ENCODE peak calls at places on chromosomes 13 and 19, in nine cellular contexts. V is PC-3, N is Karpas-422, M is SK-N-SH, F is GM23338, S is OCI-LY7, C is MM.1S, B is PC-9, T is hepatocyte. I is an unnamed sample. For H3K9me2, the result is how much of the 10 kb centered on the place peaks cover.

GRCh38 chr13:106155411-106155810 is 380.1 kb downstream of the EFNB2 start:
- DNase-seq in M (no peak), F (no peak), S (no peak), N (no peak), T (no peak), C (no peak), V (peak), B (no peak), I (no peak)

GRCh38 chr19:20038358-20039202 is 725 bp downstream of the ZNF682 start:
- DNase-seq in T (no peak), N (peak), V (no peak), M (no peak), F (no peak), S (peak), C (no peak), B (no peak), I (no peak)

GRCh38 chr19:16338470-16339360 is 14.1 kb downstream of the KLF2 start:
- DNase-seq in F (peak), S (peak), T (no peak), B (peak), V (peak), N (no peak), M (no peak), C (no peak), I (peak)

GRCh38 chr19:7815325-7815724 is 14.7 kb upstream of the EVI5L start:
- DNase-seq in N (peak), T (no peak), M (no peak), F (no peak), V (no peak), B (no peak), C (no peak), S (no peak), I (no peak)

GRCh38 chr19:16896913-16897571 is 8.2 kb downstream of the F2RL3 start:
- DNase-seq in B (no peak), F (peak), M (peak), S (peak), V (peak), N (peak), T (peak), C (peak), I (peak)

GRCh38 chr19:55158848-55159793 is 1.6 kb upstream of the TNNI3 start:
- DNase-seq in N (peak), S (no peak), M (no peak), F (no peak), T (no peak), V (peak), C (no peak), B (peak), I (no peak)

GRCh38 chr19:48695743-48696352 is at the start of gene FUT2:
- DNase-seq in S (no peak), V (no peak), M (no peak), T (peak), N (no peak), F (peak), B (peak), C (no peak), I (no peak)

GRCh38 chr13:37878496-37878895 is 8.9 kb upstream of the TRPC4 start:
- DNase-seq in T (no peak), V (no peak), F (no peak), C (no peak), S (no peak), M (no peak), B (no peak), N (no peak), I (no peak)

GRCh38 chr13:104024416-104025170 is 958.4 kb upstream of the SLC10A2 start:
- DNase-seq in V (no peak), M (no peak), N (no peak), C (no peak), B (no peak), T (no peak), F (no peak), S (no peak), I (no peak)

GRCh38 chr13:31477961-31478360 is 261.4 kb upstream of the RXFP2 start:
- DNase-seq in B (no peak), S (no peak), T (no peak), C (no peak), N (no peak), F (no peak), M (no peak), V (no peak), I (no peak)

GRCh38 chr19:5567360-5567970 is at the start of gene TINCR:
- DNase-seq in S (no peak), V (no peak), C (no peak), B (no peak), F (peak), M (peak), T (peak), N (peak), I (no peak)

GRCh38 chr19:10744848-10745293 is 27.0 kb downstream of the DNM2 start:
- DNase-seq in M (no peak), B (no peak), C (no peak), T (no peak), F (no peak), S (no peak), V (no peak), N (no peak), I (no peak)

GRCh38 chr19:48398329-48399235 is 5.1 kb downstream of the GRIN2D start:
- DNase-seq in S (peak), T (peak), M (peak), N (peak), B (peak), V (peak), C (peak), F (peak), I (peak)

GRCh38 chr19:46009530-46010510 is 13.0 kb downstream of the PGLYRP1 start:
- DNase-seq in B (peak), T (peak), M (peak), F (peak), S (peak), V (peak), N (peak), C (peak), I (peak)

GRCh38 chr19:57771417-57771816 is 1.9 kb downstream of the ZNF586 start:
- DNase-seq in N (no peak), B (no peak), V (no peak), M (no peak), T (no peak), F (no peak), C (no peak), S (no peak), I (no peak)

GRCh38 chr13:43865892-43866291 is 13.6 kb downstream of the CCDC122 start:
- DNase-seq in F (no peak), V (peak), N (no peak), B (no peak), C (no peak), M (no peak), S (no peak), T (no peak), I (peak)

GRCh38 chr13:21069561-21070004 is 8.2 kb upstream of the LATS2 start:
- DNase-seq in M (no peak), B (no peak), V (peak), N (no peak), C (no peak), S (no peak), F (no peak), T (peak), I (no peak)

GRCh38 chr19:29680447-29680846 is 15.2 kb downstream of the PLEKHF1 start:
- DNase-seq in C (no peak), T (no peak), V (no peak), B (no peak), M (no peak), S (peak), F (no peak), N (peak), I (no peak)

GRCh38 chr19:43438291-43439162 is 23.8 kb downstream of the TEX101 start:
- DNase-seq in T (peak), V (peak), B (peak), C (no peak), S (no peak), M (peak), F (no peak), N (no peak), I (no peak)

GRCh38 chr13:52162279-52163101 is 3.1 kb upstream of the NEK3 start:
- DNase-seq in M (no peak), N (no peak), T (no peak), V (peak), F (no peak), C (no peak), S (no peak), B (no peak), I (peak)

GRCh38 chr19:34722353-34722752 is 11.7 kb upstream of the ZNF181 start:
- DNase-seq in N (no peak), V (peak), M (no peak), S (no peak), F (no peak), T (no peak), B (no peak), C (no peak), I (no peak)

GRCh38 chr19:13281567-13282291 is 131.5 kb downstream of the IER2 start:
- DNase-seq in S (no peak), M (no peak), C (no peak), N (no peak), V (no peak), B (no peak), T (no peak), F (peak), I (no peak)

GRCh38 chr19:16030964-16031871 is 45.1 kb upstream of the TPM4 start:
- DNase-seq in V (no peak), S (no peak), F (no peak), M (peak), B (no peak), N (no peak), T (no peak), C (no peak), I (no peak)

GRCh38 chr19:750640-751423 is at the start of gene MISP:
- DNase-seq in S (no peak), F (no peak), M (no peak), T (peak), B (peak), N (no peak), V (peak), C (no peak), I (no peak)

GRCh38 chr13:45297456-45298205 is 43.4 kb downstream of the TPT1 start:
- DNase-seq in B (no peak), V (no peak), M (no peak), F (no peak), N (no peak), T (no peak), C (peak), S (no peak), I (no peak)

GRCh38 chr13:30610311-30610710 is 7.4 kb upstream of the USPL1 start:
- DNase-seq in T (no peak), C (no peak), S (no peak), V (no peak), M (no peak), N (peak), B (no peak), F (no peak), I (no peak)

GRCh38 chr13:93259527-93260080 is 33.0 kb downstream of the GPC6 start:
- DNase-seq in V (no peak), M (no peak), B (no peak), C (no peak), T (no peak), F (no peak), S (no peak), N (no peak), I (no peak)

GRCh38 chr13:30924726-30925125 is 7.7 kb upstream of the TEX26 start:
- DNase-seq in S (no peak), N (no peak), T (no peak), F (no peak), B (no peak), V (no peak), C (no peak), M (no peak), I (no peak)

GRCh38 chr19:13640611-13641010 is 123.7 kb upstream of the MRI1 start:
- DNase-seq in N (no peak), S (no peak), B (no peak), V (no peak), C (no peak), M (no peak), T (no peak), F (no peak), I (no peak)

GRCh38 chr19:23698711-23699520 is 11.9 kb upstream of the ZNF675 start:
- DNase-seq in T (peak), V (peak), S (no peak), N (no peak), C (peak), M (peak), B (no peak), F (peak), I (no peak)

GRCh38 chr19:50065938-50066337 is 40.1 kb downstream of the ZNF473 start:
- DNase-seq in M (no peak), N (no peak), C (no peak), T (no peak), F (no peak), S (no peak), B (no peak), V (no peak), I (no peak)
- H3K9me2 ChIP-seq in M (under half), N (under half), C (under half), T (under half), F (under half), S (under half), B (under half), V (under half), I (under half)

DNA sequence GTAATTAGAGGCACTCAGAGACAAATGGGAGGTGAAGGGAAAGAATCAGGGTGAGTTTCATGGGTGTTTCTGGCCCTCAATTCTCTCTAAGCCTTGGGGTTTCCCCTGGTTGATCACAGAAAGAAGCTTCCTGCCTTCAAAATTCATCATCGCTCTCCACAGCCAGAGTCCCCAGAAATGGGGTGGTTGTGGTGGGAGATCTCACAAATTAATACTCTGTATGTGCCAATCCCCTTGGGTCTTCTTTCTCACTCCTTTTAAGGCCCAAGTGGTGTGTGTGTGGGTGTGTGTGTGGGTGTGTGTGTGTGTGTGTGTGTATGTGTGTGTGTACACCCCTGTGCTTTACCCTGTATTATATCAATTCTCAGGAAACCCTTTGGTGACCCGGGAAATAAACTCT is 2.7 kb upstream of the FCGBP start:
- DNase-seq in N (no peak), F (no peak), B (no peak), M (no peak), S (no peak), T (no peak), V (no peak), C (peak), I (no peak)
- H3K9me2 ChIP-seq in N (under half), F (under half), B (under half), M (under half), S (under half), T (under half), V (under half), C (under half), I (under half)

GRCh38 chr13:27634231-27634630 is 12.5 kb downstream of the POLR1D start:
- DNase-seq in N (no peak), S (no peak), B (no peak), T (no peak), F (no peak), V (no peak), M (no peak), C (no peak), I (no peak)

GRCh38 chr13:27632214-27632613 is 10.5 kb downstream of the POLR1D start:
- DNase-seq in C (no peak), T (no peak), V (no peak), S (no peak), B (no peak), N (no peak), F (no peak), M (no peak), I (no peak)

GRCh38 chr13:27631665-27632064 is 10.0 kb downstream of the POLR1D start:
- DNase-seq in V (no peak), B (no peak), S (no peak), N (no peak), C (no peak), T (no peak), M (no peak), F (no peak), I (no peak)

GRCh38 chr13:27631156-27631555 is 9.5 kb downstream of the POLR1D start:
- DNase-seq in C (no peak), N (no peak), M (no peak), B (no peak), S (no peak), T (no peak), F (no peak), V (no peak), I (no peak)

DNA sequence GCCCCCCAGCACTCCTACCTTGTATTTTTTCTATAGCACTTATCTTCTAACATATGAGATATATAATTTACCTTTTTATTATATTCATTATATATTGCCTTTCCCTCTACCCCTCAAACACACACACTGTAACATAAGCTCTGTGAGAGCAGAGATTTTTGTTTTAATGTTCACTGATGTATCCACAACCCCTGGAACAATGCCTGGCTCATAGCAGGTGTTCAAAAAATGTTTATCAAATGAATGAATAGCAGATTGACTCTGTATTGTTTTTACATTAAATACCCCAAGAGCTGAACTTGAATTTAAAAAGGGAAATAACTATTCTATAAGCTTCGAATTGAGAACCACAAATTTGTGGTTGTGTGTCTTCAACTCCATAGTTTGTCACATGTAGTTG is 11.0 kb downstream of the POLR1D start:
- DNase-seq in F (no peak), S (no peak), V (no peak), C (no peak), T (no peak), N (no peak), B (no peak), M (no peak), I (no peak)
- H3K9me2 ChIP-seq in F (under half), S (under half), V (under half), C (under half), T (under half), N (under half), B (under half), M (under half), I (under half)

GRCh38 chr13:36839281-36839680 is 20.3 kb downstream of the RFXAP start:
- DNase-seq in F (no peak), T (no peak), M (no peak), S (no peak), C (no peak), B (no peak), N (no peak), V (no peak), I (no peak)

GRCh38 chr13:36837354-36838092 is 18.5 kb downstream of the RFXAP start:
- DNase-seq in S (no peak), C (no peak), V (no peak), N (no peak), F (no peak), T (no peak), B (no peak), M (no peak), I (no peak)

GRCh38 chr13:36839981-36840380 is 21.0 kb downstream of the RFXAP start:
- DNase-seq in T (no peak), M (no peak), F (no peak), N (no peak), C (no peak), V (no peak), S (no peak), B (no peak), I (no peak)

GRCh38 chr13:36841411-36841810 is 22.4 kb downstream of the RFXAP start:
- DNase-seq in B (no peak), V (peak), T (no peak), S (no peak), N (peak), C (no peak), F (no peak), M (no peak), I (no peak)

GRCh38 chr13:36840718-36841250 is 21.8 kb downstream of the RFXAP start:
- DNase-seq in C (no peak), M (no peak), S (no peak), V (no peak), B (no peak), T (no peak), N (no peak), F (peak), I (no peak)
- H3K9me2 ChIP-seq in C (under half), M (under half), S (under half), V (under half), B (under half), T (under half), N (under half), F (under half), I (under half)

GRCh38 chr19:41896581-41896942 is 13.6 kb downstream of the ARHGEF1 start:
- DNase-seq in F (no peak), M (no peak), V (no peak), B (no peak), N (no peak), C (no peak), T (no peak), S (no peak), I (no peak)
- H3K9me2 ChIP-seq in F (under half), M (under half), V (under half), B (under half), N (under half), C (under half), T (under half), S (under half), I (under half)

DNA sequence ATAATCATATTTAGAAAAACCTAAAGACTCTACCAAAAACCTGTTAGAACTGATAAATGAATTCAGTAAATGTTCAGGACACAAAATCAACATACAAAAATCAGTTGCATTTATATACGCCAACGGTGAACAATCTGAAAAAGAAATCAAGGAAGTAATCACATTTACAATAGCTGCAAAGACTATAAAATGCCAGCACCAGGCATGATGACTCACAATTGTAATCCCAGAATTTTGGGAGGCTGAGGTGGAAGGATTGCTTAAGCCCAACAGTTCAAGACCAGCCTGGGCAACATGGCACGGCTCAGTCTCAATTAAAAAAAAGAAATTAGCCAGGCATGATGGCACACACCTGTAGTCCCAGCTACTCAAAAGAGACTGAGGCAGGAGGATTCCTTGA is 7.0 kb downstream of the ZNF562 start:
- DNase-seq in V (no peak), T (no peak), S (no peak), N (no peak), F (no peak), M (no peak), C (no peak), B (no peak), I (no peak)
- H3K9me2 ChIP-seq in V (under half), T (under half), S (under half), N (under half), F (under half), M (under half), C (under half), B (under half), I (under half)

GRCh38 chr13:99004931-99005330 is 27.1 kb upstream of the DOCK9 start:
- DNase-seq in B (no peak), M (no peak), T (no peak), V (no peak), F (no peak), N (no peak), C (no peak), S (peak), I (no peak)
- H3K9me2 ChIP-seq in B (under half), M (under half), T (under half), V (under half), F (under half), N (under half), C (under half), S (under half), I (under half)

GRCh38 chr19:38727868-38728660 is 16.2 kb downstream of the CAPN12 start:
- DNase-seq in M (no peak), T (peak), N (no peak), C (no peak), S (no peak), F (no peak), V (no peak), B (no peak), I (no peak)
- H3K9me2 ChIP-seq in M (under half), T (under half), N (under half), C (under half), S (under half), F (under half), V (under half), B (under half), I (under half)